ENCODE peak calls at places on chromosomes 2 and 18, in six cellular contexts. R, T, J, Y, G and K are unnamed samples.

GRCh38 chr2:183532514-183532913 is 408.3 kb downstream of the NUP35 start:
- DNase-seq in R (no peak), T (no peak), J (peak; percentile 73), Y (no peak), G (no peak), K (no peak)

GRCh38 chr2:72211777-72212515 is 64.3 kb upstream of the CYP26B1 start:
- DNase-seq in R (peak; percentile 22), T (no peak), J (no peak), Y (no peak), G (peak; percentile 75), K (no peak)

GRCh38 chr18:49243391-49243790 is 217.1 kb downstream of the DYM start:
- DNase-seq in R (no peak), T (no peak), J (no peak), Y (no peak), G (no peak), K (no peak)

GRCh38 chr2:46992776-46993175 is 77.2 kb upstream of the MCFD2 start:
- DNase-seq in R (no peak), T (no peak), J (no peak), Y (no peak), G (no peak), K (no peak)

GRCh38 chr2:205060269-205060668 is 515.0 kb downstream of the PARD3B start:
- DNase-seq in R (peak; percentile 33), T (no peak), J (no peak), Y (no peak), G (peak; percentile 89), K (no peak)

GRCh38 chr2:224909885-224910517 is 132.3 kb downstream of the DOCK10 start:
- DNase-seq in R (peak; percentile 97), T (no peak), J (no peak), Y (peak; percentile 51), G (peak; percentile 73), K (peak; percentile 87)

GRCh38 chr2:8043295-8043694 is 638.6 kb upstream of the ID2 start:
- DNase-seq in R (no peak), T (no peak), J (no peak), Y (no peak), G (no peak), K (no peak)

GRCh38 chr2:50777954-50778353 is 254.0 kb downstream of the NRXN1 start:
- DNase-seq in R (no peak), T (no peak), J (no peak), Y (no peak), G (no peak), K (no peak)

GRCh38 chr18:48139427-48140347 is 209.2 kb upstream of the SMAD2 start:
- DNase-seq in R (no peak), T (no peak), J (no peak), Y (peak; percentile 71), G (no peak), K (peak; percentile 74)

GRCh38 chr2:171146071-171146470 is 14.6 kb downstream of the TLK1 start:
- DNase-seq in R (no peak), T (no peak), J (no peak), Y (no peak), G (no peak), K (no peak)
- H3K4me1 ChIP-seq in R (peaks cover 3% of the 10 kb centered on the region), T (peaks cover 50% of the 10 kb centered on the region), J (no peaks in the 10 kb centered on the region), Y (peaks cover 36% of the 10 kb centered on the region), G (peaks cover 2% of the 10 kb centered on the region), K (peaks cover 42% of the 10 kb centered on the region)

DNA sequence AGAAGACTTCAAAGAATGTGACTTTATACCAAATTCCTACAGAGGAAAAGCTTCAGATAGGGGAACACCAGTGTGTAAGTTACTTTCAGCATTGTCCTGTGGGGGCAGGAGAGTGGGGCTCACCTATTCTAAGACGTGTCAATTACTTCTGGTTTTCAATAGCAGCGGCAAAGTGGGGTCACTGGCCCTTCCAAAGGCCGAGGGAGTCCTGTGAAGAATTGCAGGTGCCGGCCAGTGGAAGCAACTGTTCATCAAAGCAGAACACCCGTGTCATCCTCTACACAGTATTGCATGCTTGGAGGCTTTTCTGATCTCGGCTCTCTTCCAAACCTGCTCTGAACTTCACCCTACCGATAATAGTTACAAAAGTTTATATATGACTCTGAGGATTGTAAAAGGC is 1176.5 kb upstream of the TMEFF2 start:
- DNase-seq in R (no peak), T (no peak), J (peak; percentile 51), Y (no peak), G (no peak), K (no peak)
- H3K4me3 ChIP-seq in R (no peak overlapping the region), T (no peak overlapping the region), J (no peak overlapping the region), Y (no peak overlapping the region), G (no peak overlapping the region), K (no peak overlapping the region)

GRCh38 chr2:199627417-199627816 is 169.7 kb upstream of the SATB2 start:
- DNase-seq in R (no peak), T (no peak), J (no peak), Y (no peak), G (no peak), K (no peak)

GRCh38 chr2:199624958-199625357 is 167.2 kb upstream of the SATB2 start:
- DNase-seq in R (no peak), T (no peak), J (no peak), Y (no peak), G (no peak), K (no peak)

GRCh38 chr2:199631129-199631528 is 173.4 kb upstream of the SATB2 start:
- DNase-seq in R (no peak), T (no peak), J (no peak), Y (no peak), G (no peak), K (no peak)

DNA sequence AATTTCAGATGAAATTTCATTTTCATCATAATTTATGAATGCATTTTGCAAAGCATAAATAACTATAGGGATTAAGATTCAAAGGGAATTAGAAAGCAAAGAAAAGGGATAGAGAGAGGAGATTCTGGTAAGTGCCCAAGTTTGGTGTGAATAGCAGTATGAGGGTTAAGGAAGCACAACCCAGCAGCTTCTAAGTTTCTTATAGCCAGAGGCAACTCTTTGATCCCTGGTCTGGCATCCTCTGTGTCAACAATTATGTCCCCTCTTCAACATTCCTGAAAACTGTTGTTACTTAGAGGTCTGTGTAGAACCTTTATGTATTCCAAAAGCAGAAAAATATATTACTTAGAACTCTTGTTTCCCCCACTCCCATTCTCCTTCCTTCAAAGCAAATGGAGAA is 171.6 kb upstream of the SATB2 start:
- DNase-seq in R (no peak), T (no peak), J (no peak), Y (no peak), G (no peak), K (no peak)
- H3K27ac ChIP-seq in R (no peak overlapping the region), T (no peak overlapping the region), J (no peak overlapping the region), Y (no peak overlapping the region), G (no peak overlapping the region), K (no peak overlapping the region)

GRCh38 chr2:86033751-86034680 is 71.7 kb downstream of the POLR1A start:
- DNase-seq in R (no peak), T (no peak), J (no peak), Y (no peak), G (no peak), K (no peak)
- H3K4me1 ChIP-seq in R (peaks cover 32% of the 10 kb centered on the region), T (peaks cover 63% of the 10 kb centered on the region), J (no peaks in the 10 kb centered on the region), Y (peaks cover 56% of the 10 kb centered on the region), G (peaks cover 29% of the 10 kb centered on the region), K (peaks cover 43% of the 10 kb centered on the region)

DNA sequence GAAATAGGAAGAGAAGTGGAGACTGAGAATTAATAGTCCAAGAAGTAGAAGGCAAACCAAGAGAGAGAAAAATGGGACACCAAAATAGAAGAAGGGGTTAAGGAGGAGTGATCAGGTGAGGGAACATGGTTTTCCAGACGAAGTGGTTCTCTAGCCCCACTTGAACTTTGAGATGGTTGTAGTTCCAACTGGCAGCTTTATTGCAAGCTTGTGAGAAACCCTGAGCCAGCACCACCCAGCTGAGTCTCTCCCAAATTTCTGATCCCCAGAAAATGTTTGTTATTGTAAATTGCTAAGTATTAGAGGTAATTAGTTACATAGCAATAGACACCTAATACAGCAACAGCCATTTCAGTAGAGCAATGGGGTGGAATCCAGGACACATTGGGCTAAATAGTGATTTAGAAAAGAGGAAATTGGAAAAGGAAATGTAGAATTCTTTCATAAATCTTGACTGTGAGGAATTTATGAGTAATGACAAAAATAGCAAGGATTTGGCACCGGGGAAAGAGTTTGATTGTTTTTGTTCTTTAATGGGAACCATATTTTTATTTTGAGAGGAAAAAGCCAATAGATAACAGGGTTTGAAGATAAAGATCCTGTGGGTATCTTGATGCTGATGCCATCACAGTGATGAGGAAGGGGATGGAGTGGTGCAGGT is 62.1 kb upstream of the XDH start:
- DNase-seq in R (peak; percentile 8), T (no peak), J (no peak), Y (no peak), G (peak; percentile 19), K (no peak)
- H3K4me3 ChIP-seq in R (no peak overlapping the region), T (no peak overlapping the region), J (no peak overlapping the region), Y (no peak overlapping the region), G (no peak overlapping the region), K (no peak overlapping the region)

DNA sequence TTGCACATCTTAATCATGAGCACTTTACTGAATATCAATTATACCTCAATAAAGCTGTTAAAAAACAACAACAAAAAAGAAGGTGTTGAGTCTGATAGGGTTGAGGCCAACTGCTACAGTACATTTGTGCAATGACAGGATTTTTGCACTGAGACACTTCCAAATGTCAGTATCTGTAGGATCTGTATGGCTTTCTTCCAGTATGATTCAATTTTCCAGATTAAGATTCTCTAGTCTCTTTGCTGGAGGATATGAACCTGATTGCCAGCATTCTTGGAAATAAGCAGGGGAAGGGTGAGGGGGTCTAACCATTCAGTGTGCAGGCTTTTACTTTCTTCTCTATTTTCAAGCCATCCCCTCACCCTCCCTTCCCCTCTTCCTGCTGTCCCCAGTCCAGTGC is 85.1 kb downstream of the SEMA4F start:
- DNase-seq in R (no peak), T (no peak), J (no peak), Y (no peak), G (no peak), K (no peak)
- H3K27ac ChIP-seq in R (no peak overlapping the region), T (no peak overlapping the region), J (no peak overlapping the region), Y (no peak overlapping the region), G (no peak overlapping the region), K (no peak overlapping the region)

DNA sequence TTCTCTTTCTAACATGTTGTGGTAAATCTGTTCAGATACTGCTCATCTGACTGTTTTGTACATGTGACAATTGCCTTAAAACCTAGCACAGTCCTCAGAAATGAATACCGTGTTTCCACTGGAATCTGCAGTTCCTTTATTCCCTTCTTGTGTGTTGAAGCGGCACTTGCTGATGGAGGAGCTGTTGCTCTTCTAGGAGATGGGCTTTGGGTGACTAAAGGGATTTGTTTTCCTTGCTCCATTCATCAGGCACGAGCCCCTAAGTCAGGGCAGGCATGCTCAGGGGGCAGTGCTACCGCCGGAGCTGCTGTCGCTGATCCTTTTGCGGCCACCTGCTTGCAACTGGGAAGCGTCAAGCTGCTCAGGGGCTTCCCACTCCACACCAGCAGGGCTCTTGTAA is 32.5 kb upstream of the CEP68 start:
- DNase-seq in R (no peak), T (no peak), J (no peak), Y (no peak), G (no peak), K (no peak)
- H3K4me1 ChIP-seq in R (no peaks in the 10 kb centered on the region), T (no peaks in the 10 kb centered on the region), J (peaks cover 6% of the 10 kb centered on the region), Y (peaks cover 5% of the 10 kb centered on the region), G (peaks cover 11% of the 10 kb centered on the region), K (peaks cover 29% of the 10 kb centered on the region)